ENCODE peak calls at places on chromosomes 3 and 15, in six cellular contexts. One of them, this sample, is unnamed.

GRCh38 chr3:132268956-132269355 is 48.3 kb upstream of the ACP3 start:
- DNase-seq in HCEC 1CT: peak
- DNase-seq in H54: no peak
- DNase-seq in cardiac muscle cell: no peak
- DNase-seq in Caco-2: no peak
- DNase-seq in HuH-7: no peak
- DNase-seq in this sample: no peak

GRCh38 chr3:58333206-58334012 is 717 bp downstream of the PXK start:
- DNase-seq in H54: no peak
- DNase-seq in HuH-7: no peak
- DNase-seq in HCEC 1CT: peak
- DNase-seq in cardiac muscle cell: peak
- DNase-seq in Caco-2: no peak
- DNase-seq in this sample: no peak

GRCh38 chr3:73687081-73688004 is 62.6 kb upstream of the PDZRN3 start:
- DNase-seq in HuH-7: no peak
- DNase-seq in HCEC 1CT: no peak
- DNase-seq in cardiac muscle cell: no peak
- DNase-seq in Caco-2: no peak
- DNase-seq in H54: no peak
- DNase-seq in this sample: peak

GRCh38 chr3:134876836-134877235 is 81.8 kb downstream of the EPHB1 start:
- DNase-seq in HCEC 1CT: no peak
- DNase-seq in H54: no peak
- DNase-seq in cardiac muscle cell: no peak
- DNase-seq in HuH-7: no peak
- DNase-seq in Caco-2: no peak
- DNase-seq in this sample: no peak

GRCh38 chr3:132716372-132716771 is 5.8 kb downstream of the NPHP3 start:
- DNase-seq in H54: no peak
- DNase-seq in cardiac muscle cell: no peak
- DNase-seq in Caco-2: no peak
- DNase-seq in HuH-7: no peak
- DNase-seq in HCEC 1CT: no peak
- DNase-seq in this sample: no peak

GRCh38 chr15:41961014-41961518 is 11.3 kb downstream of the EHD4 start:
- DNase-seq in H54: no peak
- DNase-seq in HCEC 1CT: no peak
- DNase-seq in HuH-7: peak
- DNase-seq in Caco-2: no peak
- DNase-seq in cardiac muscle cell: no peak
- DNase-seq in this sample: no peak

GRCh38 chr15:44033894-44034293 is 161.2 kb downstream of the FRMD5 start:
- DNase-seq in HCEC 1CT: peak
- DNase-seq in H54: peak
- DNase-seq in cardiac muscle cell: peak
- DNase-seq in HuH-7: no peak
- DNase-seq in Caco-2: no peak
- DNase-seq in this sample: peak

GRCh38 chr3:120780977-120781376 is 38.4 kb downstream of the GTF2E1 start:
- DNase-seq in HCEC 1CT: peak
- DNase-seq in HuH-7: no peak
- DNase-seq in H54: peak
- DNase-seq in cardiac muscle cell: no peak
- DNase-seq in Caco-2: no peak
- DNase-seq in this sample: peak

This sample was measured in foreskin fibroblast.